ENCODE peak calls at places on chromosome 9, in nine cellular contexts. G is CD4-positive, CD25-positive, alpha-beta regulatory T cell; P is EL; J is fibroblast of lung; S is amygdala; A is prostate gland; U is T-helper 2 cell; K is NCI-H1417; O is posterior cingulate gyrus. Q is an unnamed sample.

GRCh38 chr9:125536184-125537152 is 170.5 kb downstream of the MAPKAP1 start:
- DNase-seq in U (no peak), A (no peak), G (no peak), S (no peak), J (no peak), K (no peak), O (no peak), P (peak), Q (no peak)

GRCh38 chr9:123069010-123069481 is 35.6 kb downstream of the GPR21 start:
- DNase-seq in U (no peak), S (no peak), G (no peak), J (peak), O (no peak), A (no peak), K (no peak), P (peak), Q (no peak)

GRCh38 chr9:125203259-125203658 is 2.9 kb downstream of the RABEPK start:
- DNase-seq in K (no peak), J (no peak), G (no peak), S (no peak), P (peak), O (no peak), U (no peak), A (no peak), Q (no peak)

GRCh38 chr9:71806916-71807315 is 38.6 kb upstream of the CEMIP2 start:
- DNase-seq in U (peak), G (peak), J (peak), A (peak), K (peak), S (peak), O (no peak), P (peak), Q (no peak)

GRCh38 chr9:91166796-91167366 is 194.8 kb downstream of the AUH start:
- DNase-seq in J (no peak), O (no peak), S (no peak), G (no peak), K (no peak), A (no peak), P (peak), U (no peak), Q (no peak)

GRCh38 chr9:92094655-92095054 is 20.6 kb downstream of the SPTLC1 start:
- DNase-seq in A (no peak), K (no peak), P (peak), U (no peak), J (no peak), O (no peak), G (no peak), S (no peak), Q (no peak)

GRCh38 chr9:124258765-124259272 is 1.1 kb downstream of the NEK6 start:
- DNase-seq in P (peak), A (no peak), U (no peak), S (no peak), K (no peak), G (no peak), J (peak), O (no peak), Q (no peak)

GRCh38 chr9:137551656-137552534 is at the start of gene MRPL41:
- DNase-seq in A (peak), K (peak), O (peak), J (peak), S (peak), P (peak), G (peak), U (peak), Q (peak)

GRCh38 chr9:108271646-108272349 is 584.0 kb downstream of the ACTL7B start:
- DNase-seq in O (no peak), U (no peak), J (peak), A (peak), K (peak), S (no peak), P (peak), G (no peak), Q (no peak)

GRCh38 chr9:112194969-112195431 is 19.9 kb upstream of the SUSD1 start:
- DNase-seq in J (peak), P (no peak), O (no peak), S (no peak), G (no peak), U (no peak), K (no peak), A (no peak), Q (no peak)

GRCh38 chr9:133615897-133616188 is 6.7 kb upstream of the FAM163B start:
- DNase-seq in P (no peak), A (no peak), O (no peak), K (no peak), S (no peak), J (no peak), G (no peak), U (no peak), Q (no peak)